ENCODE peak calls at places on chromosomes 2 and 18, in eight cellular contexts. Z is foreskin fibroblast, J is upper lobe of right lung, N is endodermal cell, A is lower lobe of right lung, T is astrocyte of the spinal cord, K is RWPE1, V is neural crest cell. D is an unnamed sample.
A peak's percentile ranks its signal among the peaks of the same experiment; 100 is the strongest.

GRCh38 chr18:58054041-58054733 is 10.2 kb downstream of the NEDD4L start:
- DNase-seq in Z (peak; percentile 34), J (peak; percentile 70), N (peak; percentile 68), A (peak; percentile 53), T (peak; percentile 64), K (peak; percentile 8), V (no peak), D (peak; percentile 36)

GRCh38 chr2:94987074-94988020 is 38.2 kb upstream of the MAL start:
- DNase-seq in Z (no peak), J (no peak), N (no peak), A (no peak), T (no peak), K (no peak), V (no peak), D (no peak)

GRCh38 chr2:189287982-189288494 is 108.5 kb upstream of the COL5A2 start:
- DNase-seq in Z (peak; percentile 83), J (no peak), N (no peak), A (no peak), T (peak; percentile 94), K (peak; percentile 46), V (no peak), D (peak; percentile 83)

GRCh38 chr2:162582357-162582798 is 238.4 kb downstream of the GCA start:
- DNase-seq in Z (no peak), J (no peak), N (peak; percentile 76), A (no peak), T (peak; percentile 41), K (no peak), V (no peak), D (no peak)

GRCh38 chr2:102439065-102439695 is 16.2 kb downstream of the IL18RAP start:
- DNase-seq in Z (peak; percentile 63), J (no peak), N (no peak), A (no peak), T (peak; percentile 66), K (no peak), V (no peak), D (peak; percentile 70)

GRCh38 chr18:65749881-65750280 is 931 bp upstream of the CDH7 start:
- DNase-seq in Z (peak; percentile 1), J (no peak), N (no peak), A (no peak), T (no peak), K (no peak), V (no peak), D (no peak)

GRCh38 chr18:23377669-23378469 is 75.2 kb upstream of the RIOK3 start:
- DNase-seq in Z (peak; percentile 90), J (no peak), N (no peak), A (no peak), T (peak; percentile 90), K (peak; percentile 63), V (no peak), D (peak; percentile 79)

GRCh38 chr2:65666156-65666725 is 233.8 kb upstream of the SPRED2 start:
- DNase-seq in Z (peak; percentile 39), J (no peak), N (no peak), A (no peak), T (peak; percentile 70), K (peak; percentile 54), V (no peak), D (no peak)

GRCh38 chr2:25617948-25618646 is 55.3 kb downstream of the DTNB start:
- DNase-seq in Z (peak; percentile 88), J (no peak), N (no peak), A (no peak), T (peak; percentile 94), K (peak; percentile 40), V (no peak), D (peak; percentile 85)

GRCh38 chr2:62409442-62409841 is 96.6 kb downstream of the TMEM17 start:
- DNase-seq in Z (peak; percentile 56), J (no peak), N (no peak), A (no peak), T (peak; percentile 7), K (no peak), V (no peak), D (no peak)

GRCh38 chr2:241940329-241940728 is 70.8 kb downstream of the RTP5 start:
- DNase-seq in Z (no peak), J (no peak), N (no peak), A (no peak), T (no peak), K (no peak), V (no peak), D (no peak)

GRCh38 chr2:190050001-190050400 is 12.5 kb downstream of the MSTN start:
- DNase-seq in Z (no peak), J (no peak), N (no peak), A (no peak), T (peak; percentile 6), K (no peak), V (no peak), D (no peak)

GRCh38 chr18:42404151-42404550 is 449.1 kb downstream of the PIK3C3 start:
- DNase-seq in Z (no peak), J (no peak), N (no peak), A (no peak), T (no peak), K (no peak), V (no peak), D (no peak)

GRCh38 chr2:234950730-234951385 is 959 bp upstream of the SH3BP4 start:
- DNase-seq in Z (peak; percentile 75), J (no peak), N (peak; percentile 70), A (no peak), T (peak; percentile 56), K (no peak), V (no peak), D (no peak)

GRCh38 chr2:144628566-144628965 is 108.6 kb upstream of the ZEB2 start:
- DNase-seq in Z (no peak), J (no peak), N (no peak), A (no peak), T (no peak), K (no peak), V (no peak), D (no peak)

GRCh38 chr2:150587547-150588209 is 100.2 kb upstream of the RND3 start:
- DNase-seq in Z (peak; percentile 72), J (no peak), N (no peak), A (no peak), T (no peak), K (no peak), V (no peak), D (no peak)
- TF ChIP-seq CTCF in Z (no peak), J (no peak), N (no peak), A (no peak), T (no peak), K (no peak), V (no peak), D (no peak)

DNA sequence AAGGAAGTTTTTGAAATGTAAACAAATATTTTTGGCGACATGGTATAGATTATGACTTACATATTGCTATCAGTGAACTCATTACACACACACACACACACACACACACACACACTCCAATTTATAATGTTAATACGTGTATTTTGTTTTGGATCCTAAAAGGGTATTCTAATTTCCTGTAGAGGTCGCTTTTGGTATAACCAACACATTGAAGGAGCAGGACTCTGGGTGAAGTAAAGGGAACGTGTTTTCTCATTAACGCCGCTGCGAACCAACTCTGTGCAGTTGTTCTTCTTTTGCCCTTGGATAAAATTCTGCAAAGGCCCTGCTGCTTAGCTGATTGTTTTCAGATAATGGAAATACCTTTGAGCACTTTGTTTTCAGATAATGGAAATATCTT is 190.4 kb downstream of the PMAIP1 start:
- DNase-seq in Z (no peak), J (no peak), N (no peak), A (no peak), T (no peak), K (no peak), V (no peak), D (no peak)
- TF ChIP-seq CTCF in Z (no peak), J (no peak), N (peak; percentile 64), A (no peak), T (peak; percentile 2), K (no peak), V (no peak), D (no peak)

GRCh38 chr2:205858781-205859478 is 176.6 kb downstream of the NRP2 start:
- DNase-seq in Z (peak; percentile 66), J (no peak), N (no peak), A (no peak), T (no peak), K (no peak), V (no peak), D (no peak)
- TF ChIP-seq CTCF in Z (no peak), J (peak; percentile 6), N (no peak), A (no peak), T (no peak), K (no peak), V (no peak), D (no peak)

GRCh38 chr2:35035883-35036282 is 1319.7 kb upstream of the CRIM1 start:
- DNase-seq in Z (no peak), J (no peak), N (peak; percentile 32), A (no peak), T (no peak), K (peak; percentile 4), V (no peak), D (no peak)
- TF ChIP-seq CTCF in Z (no peak), J (no peak), N (peak; percentile 52), A (no peak), T (no peak), K (peak; percentile 19), V (no peak), D (peak; percentile 46)

D was measured in astrocyte of the cerebellum.